ENCODE peak calls at places on chromosome 21, in four cellular contexts. One of them, this sample, is unnamed.

GRCh38 chr21:17931080-17931479 is 111.9 kb upstream of the C21orf91 start:
- DNase-seq in naive thymus-derived CD4-positive, alpha-beta T cell: no peak
- DNase-seq in A549: peak
- DNase-seq in GM23338: peak
- DNase-seq in this sample: no peak

GRCh38 chr21:42145569-42146250 is 73.2 kb upstream of the ABCG1 start:
- DNase-seq in naive thymus-derived CD4-positive, alpha-beta T cell: peak
- DNase-seq in A549: peak
- DNase-seq in GM23338: peak
- DNase-seq in this sample: no peak

GRCh38 chr21:34865922-34866271 is 183.2 kb downstream of the RUNX1 start:
- DNase-seq in naive thymus-derived CD4-positive, alpha-beta T cell: no peak
- DNase-seq in A549: no peak
- DNase-seq in GM23338: peak
- DNase-seq in this sample: no peak

GRCh38 chr21:35048183-35048601 is 910 bp downstream of the RUNX1 start:
- DNase-seq in naive thymus-derived CD4-positive, alpha-beta T cell: no peak
- DNase-seq in A549: peak
- DNase-seq in GM23338: no peak
- DNase-seq in this sample: no peak

GRCh38 chr21:27101533-27101932 is 134.6 kb upstream of the ADAMTS5 start:
- DNase-seq in naive thymus-derived CD4-positive, alpha-beta T cell: no peak
- DNase-seq in A549: no peak
- DNase-seq in GM23338: no peak
- DNase-seq in this sample: no peak

GRCh38 chr21:27519357-27519756 is 552.5 kb upstream of the ADAMTS5 start:
- DNase-seq in naive thymus-derived CD4-positive, alpha-beta T cell: no peak
- DNase-seq in A549: no peak
- DNase-seq in GM23338: no peak
- DNase-seq in this sample: peak

GRCh38 chr21:15144026-15144425 is 79.2 kb upstream of the NRIP1 start:
- DNase-seq in naive thymus-derived CD4-positive, alpha-beta T cell: no peak
- DNase-seq in A549: no peak
- DNase-seq in GM23338: no peak
- DNase-seq in this sample: no peak

GRCh38 chr21:44800103-44800502 is 1.5 kb downstream of the UBE2G2 start:
- DNase-seq in naive thymus-derived CD4-positive, alpha-beta T cell: no peak
- DNase-seq in A549: peak
- DNase-seq in GM23338: peak
- DNase-seq in this sample: no peak

GRCh38 chr21:46150073-46150472 is 5.3 kb downstream of the FTCD start:
- DNase-seq in naive thymus-derived CD4-positive, alpha-beta T cell: no peak
- DNase-seq in A549: no peak
- DNase-seq in GM23338: no peak
- DNase-seq in this sample: no peak

GRCh38 chr21:35323947-35324346 is 274.8 kb upstream of the RUNX1 start:
- DNase-seq in naive thymus-derived CD4-positive, alpha-beta T cell: no peak
- DNase-seq in A549: no peak
- DNase-seq in GM23338: no peak
- DNase-seq in this sample: no peak

GRCh38 chr21:45420061-45420521 is 15.1 kb downstream of the COL18A1 start:
- DNase-seq in naive thymus-derived CD4-positive, alpha-beta T cell: no peak
- DNase-seq in A549: no peak
- DNase-seq in GM23338: no peak
- DNase-seq in this sample: no peak

GRCh38 chr21:35014302-35015044 is 34.6 kb downstream of the RUNX1 start:
- DNase-seq in naive thymus-derived CD4-positive, alpha-beta T cell: no peak
- DNase-seq in A549: no peak
- DNase-seq in GM23338: no peak
- DNase-seq in this sample: no peak

GRCh38 chr21:33432496-33432895 is 29.3 kb downstream of the IFNGR2 start:
- DNase-seq in naive thymus-derived CD4-positive, alpha-beta T cell: no peak
- DNase-seq in A549: no peak
- DNase-seq in GM23338: no peak
- DNase-seq in this sample: no peak

GRCh38 chr21:29506947-29507346 is 208.2 kb downstream of the BACH1 start:
- DNase-seq in naive thymus-derived CD4-positive, alpha-beta T cell: no peak
- DNase-seq in A549: no peak
- DNase-seq in GM23338: no peak
- DNase-seq in this sample: no peak

GRCh38 chr21:44927587-44928461 is 7.1 kb upstream of the ITGB2 start:
- DNase-seq in naive thymus-derived CD4-positive, alpha-beta T cell: peak
- DNase-seq in A549: peak
- DNase-seq in GM23338: no peak
- DNase-seq in this sample: no peak

GRCh38 chr21:41834252-41834925 is 44.8 kb downstream of the PRDM15 start:
- DNase-seq in naive thymus-derived CD4-positive, alpha-beta T cell: no peak
- DNase-seq in A549: no peak
- DNase-seq in GM23338: no peak
- DNase-seq in this sample: no peak

GRCh38 chr21:29299046-29299905 is 554 bp downstream of the BACH1 start:
- DNase-seq in naive thymus-derived CD4-positive, alpha-beta T cell: peak
- DNase-seq in A549: peak
- DNase-seq in GM23338: peak
- DNase-seq in this sample: no peak

GRCh38 chr21:18147678-18148077 is 97.0 kb upstream of the CHODL start:
- DNase-seq in naive thymus-derived CD4-positive, alpha-beta T cell: no peak
- DNase-seq in A549: no peak
- DNase-seq in GM23338: no peak
- DNase-seq in this sample: no peak

GRCh38 chr21:26461500-26461899 is 111.6 kb downstream of the CYYR1 start:
- DNase-seq in naive thymus-derived CD4-positive, alpha-beta T cell: no peak
- DNase-seq in A549: no peak
- DNase-seq in GM23338: no peak
- DNase-seq in this sample: no peak

GRCh38 chr21:35303085-35303484 is 254.0 kb upstream of the RUNX1 start:
- DNase-seq in naive thymus-derived CD4-positive, alpha-beta T cell: no peak
- DNase-seq in A549: peak
- DNase-seq in GM23338: no peak
- DNase-seq in this sample: peak

GRCh38 chr21:42219606-42220137 is 732 bp downstream of the ABCG1 start:
- DNase-seq in naive thymus-derived CD4-positive, alpha-beta T cell: no peak
- DNase-seq in A549: no peak
- DNase-seq in GM23338: peak
- DNase-seq in this sample: no peak

GRCh38 chr21:35390013-35390776 is 341.1 kb upstream of the RUNX1 start:
- DNase-seq in naive thymus-derived CD4-positive, alpha-beta T cell: no peak
- DNase-seq in A549: no peak
- DNase-seq in GM23338: no peak
- DNase-seq in this sample: peak

GRCh38 chr21:33587792-33588484 is 546 bp downstream of the DONSON start:
- DNase-seq in naive thymus-derived CD4-positive, alpha-beta T cell: no peak
- DNase-seq in A549: peak
- DNase-seq in GM23338: peak
- DNase-seq in this sample: no peak

GRCh38 chr21:45988366-45989347 is 7.1 kb downstream of the COL6A1 start:
- DNase-seq in naive thymus-derived CD4-positive, alpha-beta T cell: no peak
- DNase-seq in A549: no peak
- DNase-seq in GM23338: no peak
- DNase-seq in this sample: no peak

GRCh38 chr21:46229133-46229922 is 754 bp upstream of the LSS start:
- DNase-seq in naive thymus-derived CD4-positive, alpha-beta T cell: no peak
- DNase-seq in A549: no peak
- DNase-seq in GM23338: peak
- DNase-seq in this sample: no peak

GRCh38 chr21:46622226-46622625 is 13.2 kb upstream of the PRMT2 start:
- DNase-seq in naive thymus-derived CD4-positive, alpha-beta T cell: peak
- DNase-seq in A549: no peak
- DNase-seq in GM23338: peak
- DNase-seq in this sample: no peak

GRCh38 chr21:36419996-36420395 is 34.8 kb downstream of the CHAF1B start:
- DNase-seq in naive thymus-derived CD4-positive, alpha-beta T cell: peak
- DNase-seq in A549: peak
- DNase-seq in GM23338: peak
- DNase-seq in this sample: peak

GRCh38 chr21:36419241-36419640 is 34.0 kb downstream of the CHAF1B start:
- DNase-seq in naive thymus-derived CD4-positive, alpha-beta T cell: no peak
- DNase-seq in A549: no peak
- DNase-seq in GM23338: no peak
- DNase-seq in this sample: no peak

GRCh38 chr21:36411301-36411700 is 26.1 kb downstream of the CHAF1B start:
- DNase-seq in naive thymus-derived CD4-positive, alpha-beta T cell: no peak
- DNase-seq in A549: no peak
- DNase-seq in GM23338: no peak
- DNase-seq in this sample: no peak

GRCh38 chr21:36412916-36413315 is 27.7 kb downstream of the CHAF1B start:
- DNase-seq in naive thymus-derived CD4-positive, alpha-beta T cell: no peak
- DNase-seq in A549: no peak
- DNase-seq in GM23338: no peak
- DNase-seq in this sample: no peak

DNA sequence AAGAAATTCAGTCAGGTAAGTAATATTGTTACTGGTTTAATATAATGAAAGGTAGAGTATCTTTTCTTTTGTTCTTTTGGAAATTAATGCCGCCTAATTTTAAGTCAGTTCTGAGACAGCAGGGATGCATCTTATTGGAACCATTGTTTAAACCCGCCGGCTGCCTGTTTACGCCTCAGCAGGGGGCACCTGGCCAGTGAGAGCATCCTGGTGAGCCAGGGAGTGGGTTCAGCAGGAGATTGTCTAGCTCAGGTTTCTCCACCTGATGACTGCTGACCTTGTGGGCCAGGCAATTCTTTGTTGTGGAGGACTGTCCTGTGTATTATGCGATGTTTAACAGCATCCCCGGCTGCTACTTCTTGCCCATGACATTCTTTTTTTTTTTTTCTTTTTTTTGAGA is 30.2 kb downstream of the CHAF1B start:
- DNase-seq in naive thymus-derived CD4-positive, alpha-beta T cell: no peak
- DNase-seq in A549: no peak
- DNase-seq in GM23338: peak
- DNase-seq in this sample: no peak
- H3K27ac ChIP-seq in naive thymus-derived CD4-positive, alpha-beta T cell: no peak
- H3K27ac ChIP-seq in A549: no peak
- H3K27ac ChIP-seq in GM23338: no peak
- H3K27ac ChIP-seq in this sample: no peak

DNA sequence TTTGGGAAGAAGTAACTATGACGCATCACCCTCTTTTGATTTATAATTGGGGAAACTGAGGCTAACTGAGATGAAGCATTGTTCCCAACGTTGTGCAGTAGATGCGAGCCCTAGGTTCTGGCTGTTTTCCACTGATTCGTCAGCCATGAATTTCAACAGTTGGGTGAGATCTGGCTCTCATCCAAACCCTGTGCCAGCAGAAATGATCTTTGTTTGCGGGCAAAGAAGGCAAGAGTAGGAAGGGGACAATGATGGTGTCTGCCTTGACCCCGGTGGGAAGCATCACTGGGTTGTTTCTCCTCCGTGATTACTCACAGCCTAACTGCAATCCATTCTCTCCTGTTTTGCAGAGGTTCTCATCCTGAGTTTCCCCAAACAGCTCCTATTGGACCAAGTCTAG is 142.3 kb downstream of the MIS18A start:
- DNase-seq in naive thymus-derived CD4-positive, alpha-beta T cell: no peak
- DNase-seq in A549: no peak
- DNase-seq in GM23338: no peak
- DNase-seq in this sample: no peak
- H3K27ac ChIP-seq in naive thymus-derived CD4-positive, alpha-beta T cell: no peak
- H3K27ac ChIP-seq in A549: no peak
- H3K27ac ChIP-seq in GM23338: no peak
- H3K27ac ChIP-seq in this sample: no peak

DNA sequence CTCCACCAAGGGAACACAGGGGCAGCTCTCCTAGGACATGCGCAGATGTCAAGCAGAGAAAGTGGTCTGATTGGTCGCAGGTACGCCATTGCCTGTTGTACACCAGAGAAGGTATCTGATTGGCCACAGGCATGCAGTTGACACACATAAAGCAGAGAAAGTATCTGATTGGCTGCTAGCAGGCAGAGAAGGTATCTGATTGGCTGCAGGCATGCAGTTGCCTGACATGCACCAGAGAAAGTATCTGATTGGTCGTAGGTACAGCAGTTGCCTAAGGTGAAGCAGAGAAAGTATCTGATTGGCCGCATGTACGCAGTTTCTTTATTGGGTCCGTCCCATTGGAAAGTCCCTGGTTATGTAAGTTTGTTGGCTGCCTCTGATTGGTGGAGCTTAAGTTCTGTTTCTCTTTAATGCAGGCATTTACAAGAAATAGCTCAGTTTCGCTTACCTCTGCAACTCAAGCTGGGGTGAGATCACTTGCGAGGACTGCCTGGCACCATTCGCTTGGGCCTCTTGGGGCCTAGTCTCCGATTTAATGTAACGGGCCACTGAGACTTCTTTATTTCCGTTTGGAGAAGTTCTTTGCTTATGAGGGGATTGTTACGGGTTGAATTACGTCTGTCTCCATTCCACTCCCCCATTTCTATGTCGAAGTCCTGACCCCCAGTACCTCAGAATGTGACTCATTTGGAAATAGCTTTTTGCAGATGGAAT is 74.2 kb downstream of the SIK1 start:
- DNase-seq in naive thymus-derived CD4-positive, alpha-beta T cell: peak
- DNase-seq in A549: peak
- DNase-seq in GM23338: no peak
- DNase-seq in this sample: no peak
- H3K27ac ChIP-seq in naive thymus-derived CD4-positive, alpha-beta T cell: no peak
- H3K27ac ChIP-seq in A549: no peak
- H3K27ac ChIP-seq in GM23338: no peak
- H3K27ac ChIP-seq in this sample: no peak

GRCh38 chr21:39096754-39097153 is 86.5 kb downstream of the PSMG1 start:
- DNase-seq in naive thymus-derived CD4-positive, alpha-beta T cell: no peak
- DNase-seq in A549: no peak
- DNase-seq in GM23338: peak
- DNase-seq in this sample: no peak

GRCh38 chr21:39098696-39099111 is 84.5 kb downstream of the PSMG1 start:
- DNase-seq in naive thymus-derived CD4-positive, alpha-beta T cell: no peak
- DNase-seq in A549: no peak
- DNase-seq in GM23338: no peak
- DNase-seq in this sample: no peak

GRCh38 chr21:39095681-39096080 is 87.6 kb downstream of the PSMG1 start:
- DNase-seq in naive thymus-derived CD4-positive, alpha-beta T cell: no peak
- DNase-seq in A549: no peak
- DNase-seq in GM23338: no peak
- DNase-seq in this sample: no peak

GRCh38 chr21:39097981-39098380 is 85.3 kb downstream of the PSMG1 start:
- DNase-seq in naive thymus-derived CD4-positive, alpha-beta T cell: no peak
- DNase-seq in A549: no peak
- DNase-seq in GM23338: no peak
- DNase-seq in this sample: no peak

DNA sequence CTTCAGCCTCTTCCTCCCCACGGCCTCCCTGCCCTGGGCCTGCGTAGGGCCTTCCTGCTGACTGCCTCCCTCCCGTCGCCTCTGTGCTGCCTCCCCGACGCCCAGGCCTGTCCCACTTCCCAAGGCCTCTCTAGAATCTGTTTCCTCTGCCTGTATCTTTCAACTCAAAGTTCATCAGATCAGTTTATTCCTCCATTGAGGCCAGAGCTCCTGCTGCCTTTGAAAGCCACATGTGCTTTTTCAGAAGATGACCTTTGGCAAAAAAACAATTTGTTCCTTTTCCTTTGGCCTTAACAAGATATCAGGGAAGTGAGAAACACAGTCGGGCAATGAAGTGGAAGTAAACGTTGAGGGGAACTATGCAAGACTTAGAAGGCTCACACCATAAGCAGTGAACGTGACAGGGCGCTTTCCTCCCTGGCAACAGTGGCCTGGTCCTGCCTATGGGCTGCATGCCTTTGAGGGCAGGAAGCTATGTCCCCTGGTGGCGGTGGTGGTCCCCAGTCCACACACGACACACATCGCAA is 85.9 kb downstream of the PSMG1 start:
- DNase-seq in naive thymus-derived CD4-positive, alpha-beta T cell: no peak
- DNase-seq in A549: no peak
- DNase-seq in GM23338: no peak
- DNase-seq in this sample: no peak
- H3K27ac ChIP-seq in naive thymus-derived CD4-positive, alpha-beta T cell: no peak
- H3K27ac ChIP-seq in A549: no peak
- H3K27ac ChIP-seq in GM23338: no peak
- H3K27ac ChIP-seq in this sample: no peak